ENCODE peak calls at places on chromosomes 5 and 9, in seven cellular contexts. C is mesendoderm, B is neuronal stem cell, A is mesenchymal stem cell, N is IMR-90, M is H9, Y is H1. K is an unnamed sample.

GRCh38 chr9:98678244-98678842 is 30.4 kb downstream of the GABBR2 start:
- DNase-seq in C (peak), B (no peak), A (no peak), N (no peak), M (peak), Y (peak), K (peak)

GRCh38 chr5:147712024-147712423 is 70.5 kb downstream of the JAKMIP2 start:
- DNase-seq in C (no peak), B (no peak), A (no peak), N (no peak), M (no peak), Y (no peak), K (no peak)

GRCh38 chr5:86951761-86952160 is 315.9 kb upstream of the RASA1 start:
- DNase-seq in C (peak), B (no peak), A (no peak), N (no peak), M (no peak), Y (no peak), K (no peak)

GRCh38 chr5:17218353-17219005 is 1.0 kb downstream of the BASP1 start:
- DNase-seq in C (peak), B (peak), A (peak), N (peak), M (no peak), Y (peak), K (peak)

GRCh38 chr5:115977988-115978387 is 15.7 kb downstream of the LVRN start:
- DNase-seq in C (no peak), B (no peak), A (peak), N (peak), M (no peak), Y (no peak), K (peak)

GRCh38 chr9:115746496-115746895 is 407.1 kb upstream of the PAPPA start:
- DNase-seq in C (no peak), B (no peak), A (peak), N (no peak), M (no peak), Y (no peak), K (no peak)

GRCh38 chr9:70747335-70747734 is 332.9 kb upstream of the KLF9 start:
- DNase-seq in C (no peak), B (no peak), A (no peak), N (no peak), M (no peak), Y (no peak), K (no peak)

GRCh38 chr5:157352756-157353340 is 86.9 kb downstream of the CYFIP2 start:
- DNase-seq in C (no peak), B (no peak), A (no peak), N (no peak), M (no peak), Y (no peak), K (no peak)

GRCh38 chr5:132013006-132013689 is 1.7 kb upstream of the ACSL6 start:
- DNase-seq in C (no peak), B (no peak), A (no peak), N (no peak), M (peak), Y (peak), K (no peak)

GRCh38 chr9:113776194-113776593 is 99.9 kb upstream of the ZNF618 start:
- DNase-seq in C (no peak), B (no peak), A (no peak), N (no peak), M (no peak), Y (peak), K (no peak)

GRCh38 chr5:15885156-15885555 is 294.4 kb downstream of the MARCHF11 start:
- DNase-seq in C (no peak), B (no peak), A (no peak), N (peak), M (no peak), Y (no peak), K (no peak)

GRCh38 chr9:92278117-92278516 is 15.4 kb downstream of the IARS1 start:
- DNase-seq in C (no peak), B (no peak), A (no peak), N (peak), M (no peak), Y (no peak), K (no peak)

GRCh38 chr5:42387563-42387962 is 35.7 kb upstream of the GHR start:
- DNase-seq in C (no peak), B (no peak), A (no peak), N (no peak), M (no peak), Y (no peak), K (no peak)

GRCh38 chr5:123511290-123511647 is 708 bp upstream of the CSNK1G3 start:
- DNase-seq in C (peak), B (peak), A (peak), N (peak), M (no peak), Y (no peak), K (peak)

GRCh38 chr5:2207966-2208544 is 325.3 kb upstream of the IRX4 start:
- DNase-seq in C (peak), B (no peak), A (no peak), N (no peak), M (peak), Y (peak), K (peak)

GRCh38 chr9:7879551-7880245 is 80.1 kb upstream of the DMAC1 start:
- DNase-seq in C (peak), B (peak), A (no peak), N (no peak), M (peak), Y (peak), K (no peak)

GRCh38 chr5:135327429-135328127 is 71.5 kb downstream of the MACROH2A1 start:
- DNase-seq in C (no peak), B (no peak), A (no peak), N (no peak), M (no peak), Y (no peak), K (no peak)

GRCh38 chr5:4862500-4862899 is 277.6 kb upstream of the ADAMTS16 start:
- DNase-seq in C (peak), B (peak), A (peak), N (peak), M (no peak), Y (no peak), K (no peak)

GRCh38 chr5:124645396-124645795 is 101.0 kb downstream of the ZNF608 start:
- DNase-seq in C (no peak), B (no peak), A (no peak), N (no peak), M (no peak), Y (no peak), K (no peak)

GRCh38 chr5:53381-54174 is 38.4 kb upstream of the PLEKHG4B start:
- DNase-seq in C (peak), B (peak), A (peak), N (peak), M (peak), Y (peak), K (no peak)

GRCh38 chr5:74316064-74316586 is 324.4 kb downstream of the ENC1 start:
- DNase-seq in C (peak), B (no peak), A (peak), N (peak), M (peak), Y (no peak), K (peak)

GRCh38 chr9:14653511-14653910 is 39.7 kb downstream of the ZDHHC21 start:
- DNase-seq in C (no peak), B (no peak), A (no peak), N (no peak), M (no peak), Y (no peak), K (no peak)

GRCh38 chr5:134079748-134080581 is 34.5 kb upstream of the TCF7 start:
- DNase-seq in C (no peak), B (no peak), A (no peak), N (no peak), M (no peak), Y (no peak), K (no peak)

GRCh38 chr5:98463676-98464075 is 309.8 kb upstream of the RGMB start:
- DNase-seq in C (no peak), B (no peak), A (no peak), N (no peak), M (no peak), Y (no peak), K (no peak)

GRCh38 chr9:137303031-137303892 is 1.2 kb upstream of the NRARP start:
- DNase-seq in C (no peak), B (no peak), A (no peak), N (no peak), M (peak), Y (peak), K (peak)

GRCh38 chr5:68007446-68007845 is 208.1 kb upstream of the PIK3R1 start:
- DNase-seq in C (no peak), B (no peak), A (peak), N (peak), M (no peak), Y (no peak), K (peak)

GRCh38 chr9:90995516-90995915 is 193.9 kb downstream of the SYK start:
- DNase-seq in C (no peak), B (no peak), A (no peak), N (no peak), M (no peak), Y (no peak), K (no peak)

GRCh38 chr9:125889122-125889523 is 141.9 kb downstream of the PBX3 start:
- DNase-seq in C (no peak), B (no peak), A (peak), N (peak), M (no peak), Y (no peak), K (no peak)

GRCh38 chr5:172035039-172035438 is 28.6 kb upstream of the FBXW11 start:
- DNase-seq in C (no peak), B (no peak), A (no peak), N (no peak), M (no peak), Y (no peak), K (no peak)

GRCh38 chr9:96491079-96491879 is 41.3 kb downstream of the HABP4 start:
- DNase-seq in C (no peak), B (no peak), A (no peak), N (peak), M (no peak), Y (no peak), K (peak)

GRCh38 chr5:61416410-61416809 is 84.4 kb downstream of the ZSWIM6 start:
- DNase-seq in C (peak), B (no peak), A (no peak), N (no peak), M (peak), Y (no peak), K (no peak)

GRCh38 chr5:159240301-159240870 is 22.7 kb upstream of the UBLCP1 start:
- DNase-seq in C (peak), B (no peak), A (peak), N (peak), M (no peak), Y (no peak), K (peak)

GRCh38 chr9:89883401-89884341 is 278.9 kb downstream of the GADD45G start:
- DNase-seq in C (no peak), B (no peak), A (no peak), N (no peak), M (peak), Y (peak), K (no peak)

GRCh38 chr5:148799737-148800527 is 26.5 kb upstream of the ADRB2 start:
- DNase-seq in C (no peak), B (no peak), A (no peak), N (peak), M (no peak), Y (no peak), K (no peak)

GRCh38 chr5:141976176-141976575 is 7.3 kb downstream of the RNF14 start:
- DNase-seq in C (no peak), B (no peak), A (no peak), N (no peak), M (no peak), Y (no peak), K (no peak)

GRCh38 chr5:141969783-141970741 is 1.2 kb downstream of the RNF14 start:
- DNase-seq in C (peak), B (no peak), A (peak), N (no peak), M (no peak), Y (no peak), K (no peak)

GRCh38 chr5:141978389-141978788 is 9.5 kb downstream of the RNF14 start:
- DNase-seq in C (no peak), B (no peak), A (no peak), N (no peak), M (no peak), Y (no peak), K (no peak)

GRCh38 chr5:141968914-141969608 is at the start of gene RNF14:
- DNase-seq in C (peak), B (peak), A (peak), N (peak), M (peak), Y (peak), K (peak)

GRCh38 chr5:141973871-141974595 is 5.1 kb downstream of the RNF14 start:
- DNase-seq in C (no peak), B (no peak), A (peak), N (peak), M (no peak), Y (no peak), K (no peak)
- H2AK5ac ChIP-seq in C (no peak), B (no peak), A (no peak), N (no peak), M (no peak), Y (no peak), K (no peak)

GRCh38 chr5:60312098-60312497 is 387.9 kb downstream of the DEPDC1B start:
- DNase-seq in C (no peak), B (no peak), A (no peak), N (no peak), M (no peak), Y (no peak), K (no peak)
- H2AK5ac ChIP-seq in C (no peak), B (no peak), A (no peak), N (no peak), M (no peak), Y (no peak), K (no peak)

GRCh38 chr9:133853331-133853730 is 115.2 kb upstream of the SARDH start:
- DNase-seq in C (no peak), B (no peak), A (no peak), N (no peak), M (no peak), Y (no peak), K (no peak)
- H2AK5ac ChIP-seq in C (no peak), B (peak), A (no peak), N (no peak), M (no peak), Y (no peak), K (no peak)

DNA sequence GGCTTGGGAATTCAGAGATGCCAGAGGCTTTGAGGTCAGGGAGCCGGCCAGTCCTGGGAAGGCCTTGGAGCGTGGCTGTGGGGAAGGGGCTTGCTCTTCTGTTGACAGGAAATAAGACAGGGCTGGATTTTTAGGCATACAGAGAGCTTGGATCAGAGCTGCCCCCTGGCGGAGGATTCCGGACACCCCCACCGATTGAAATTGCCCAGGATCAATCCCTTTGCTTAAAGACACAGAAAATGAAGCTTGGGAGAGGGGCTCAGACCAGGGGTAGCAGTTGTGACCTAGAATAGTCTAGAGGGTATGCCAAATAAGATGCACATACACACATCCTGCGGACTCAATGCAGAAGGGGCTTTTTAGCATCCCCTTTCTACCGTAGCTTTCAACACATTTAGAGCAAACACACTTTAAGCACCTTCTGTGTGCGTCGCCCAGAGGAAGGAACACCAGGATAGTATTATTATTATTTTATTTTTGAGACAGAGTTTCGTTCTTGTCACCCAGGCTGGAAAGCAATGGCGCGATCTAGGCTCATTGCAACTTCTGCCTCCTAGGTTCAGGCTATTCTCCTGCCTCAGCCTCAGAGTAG is 1.7 kb upstream of the NTMT1 start:
- DNase-seq in C (peak), B (peak), A (peak), N (peak), M (peak), Y (peak), K (peak)
- H2AK5ac ChIP-seq in C (no peak), B (no peak), A (no peak), N (peak), M (no peak), Y (no peak), K (no peak)

GRCh38 chr5:80631277-80632259 is 22.9 kb upstream of the MSH3 start:
- DNase-seq in C (no peak), B (no peak), A (no peak), N (no peak), M (no peak), Y (no peak), K (no peak)
- H2AK5ac ChIP-seq in C (no peak), B (no peak), A (no peak), N (no peak), M (no peak), Y (no peak), K (no peak)

DNA sequence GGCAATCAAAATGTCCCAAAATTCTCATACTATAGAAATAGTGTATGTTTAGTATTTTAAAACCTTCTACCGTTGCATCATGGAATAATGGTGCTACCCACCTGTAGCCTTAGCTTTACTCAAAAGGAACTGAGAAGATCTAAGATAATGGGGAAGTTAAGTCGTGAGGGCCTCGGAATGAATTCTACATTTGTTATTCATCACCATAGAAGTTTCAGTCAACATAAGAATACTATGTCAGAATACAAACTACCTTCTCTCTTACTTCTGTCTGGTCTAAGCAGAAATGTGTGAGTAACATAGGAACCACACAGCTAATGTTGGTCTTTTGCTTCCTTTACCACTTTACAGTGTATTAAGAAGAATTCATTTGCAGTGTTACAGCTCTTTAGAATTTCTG is 43.2 kb downstream of the RFK start:
- DNase-seq in C (no peak), B (no peak), A (no peak), N (no peak), M (no peak), Y (no peak), K (peak)
- H2AK5ac ChIP-seq in C (no peak), B (no peak), A (no peak), N (no peak), M (no peak), Y (no peak), K (no peak)

DNA sequence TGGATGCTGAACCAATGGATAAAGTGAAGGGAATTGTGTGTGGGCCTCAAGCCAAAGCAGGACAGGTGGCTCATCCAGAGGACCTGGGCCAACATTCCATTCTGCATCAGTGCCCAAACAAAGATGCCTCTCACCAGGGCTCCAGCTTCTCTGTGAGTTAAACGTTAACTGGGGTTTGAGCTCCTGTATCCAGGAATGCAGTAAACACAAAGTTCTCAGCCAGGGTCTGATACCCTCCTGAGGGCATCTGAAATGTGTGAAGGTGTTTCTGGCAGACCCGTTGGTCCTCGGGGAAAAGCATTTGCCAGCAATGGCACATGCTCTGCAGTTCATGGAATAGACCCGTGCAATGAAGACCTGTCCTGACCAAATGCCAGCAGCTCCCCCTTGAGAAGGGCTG is 33.9 kb upstream of the AOPEP start:
- DNase-seq in C (peak), B (no peak), A (no peak), N (no peak), M (no peak), Y (no peak), K (no peak)
- H2AK5ac ChIP-seq in C (no peak), B (no peak), A (peak), N (no peak), M (no peak), Y (no peak), K (no peak)

GRCh38 chr5:6246820-6247437 is 131.4 kb downstream of the MED10 start:
- DNase-seq in C (peak), B (no peak), A (no peak), N (no peak), M (no peak), Y (no peak), K (no peak)
- H2AK5ac ChIP-seq in C (no peak), B (no peak), A (no peak), N (no peak), M (no peak), Y (no peak), K (no peak)

DNA sequence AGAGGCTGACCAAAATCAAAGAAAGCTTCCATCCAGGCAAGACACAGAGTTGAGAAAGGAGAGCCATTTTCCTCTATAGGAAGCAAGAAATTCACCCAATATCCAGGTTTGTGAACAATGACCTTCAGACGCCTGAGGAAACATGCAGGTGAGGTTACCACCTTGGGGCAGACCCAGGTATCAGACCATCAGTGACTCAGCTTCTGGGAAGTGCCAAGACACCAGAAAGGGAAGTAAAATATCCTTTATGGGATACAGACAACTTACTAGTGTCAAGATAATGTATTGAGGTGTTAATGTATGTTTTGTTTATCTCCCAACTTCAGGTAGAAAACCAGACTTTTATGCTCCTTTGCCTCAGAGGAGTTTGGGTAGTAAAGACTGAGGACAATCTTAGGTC is 2.2 kb upstream of the DTWD2 start:
- DNase-seq in C (peak), B (no peak), A (no peak), N (no peak), M (no peak), Y (no peak), K (peak)
- H2AK5ac ChIP-seq in C (no peak), B (no peak), A (no peak), N (no peak), M (no peak), Y (no peak), K (no peak)

K was measured in trophoblast cell.